ENCODE peak calls at places on chromosomes 13 and 19, in four cellular contexts. I is body of pancreas, C is mucosa of descending colon, V is testis. S is an unnamed sample.

GRCh38 chr19:21838646-21839045 is 2.7 kb upstream of the ZNF43 start:
- DNase-seq in I (no peak), C (no peak), V (no peak), S (no peak)

GRCh38 chr13:77810430-77810829 is 108.2 kb downstream of the EDNRB start:
- DNase-seq in I (no peak), C (no peak), V (no peak), S (no peak)

GRCh38 chr19:38713227-38713649 is 31.0 kb downstream of the CAPN12 start:
- DNase-seq in I (peak; percentile 77), C (no peak), V (peak; percentile 84), S (peak; percentile 93)

GRCh38 chr13:23921451-23921888 is 24.2 kb upstream of the C1QTNF9B start:
- DNase-seq in I (peak; percentile 15), C (peak; percentile 35), V (no peak), S (no peak)

GRCh38 chr13:39148513-39148961 is 110.3 kb downstream of the NHLRC3 start:
- DNase-seq in I (peak; percentile 22), C (no peak), V (no peak), S (no peak)

GRCh38 chr13:32746474-32746873 is 160.2 kb downstream of the PDS5B start:
- DNase-seq in I (no peak), C (no peak), V (no peak), S (no peak)

GRCh38 chr13:21219044-21219381 is 42.6 kb downstream of the MRPL57 start:
- DNase-seq in I (no peak), C (no peak), V (no peak), S (no peak)

GRCh38 chr13:96744665-96745331 is 249.5 kb downstream of the OXGR1 start:
- DNase-seq in I (no peak), C (no peak), V (no peak), S (no peak)

GRCh38 chr13:108643646-108644353 is 14.4 kb downstream of the MYO16 start:
- DNase-seq in I (no peak), C (no peak), V (no peak), S (no peak)

GRCh38 chr19:19659646-19660245 is 3.7 kb downstream of the ATP13A1 start:
- DNase-seq in I (no peak), C (no peak), V (no peak), S (no peak)

GRCh38 chr13:45847554-45848224 is 3.9 kb downstream of the SIAH3 start:
- DNase-seq in I (peak; percentile 46), C (peak; percentile 28), V (no peak), S (peak; percentile 58)

GRCh38 chr13:99178636-99179035 is 22.0 kb upstream of the UBAC2 start:
- DNase-seq in I (no peak), C (no peak), V (no peak), S (peak; percentile 31)

GRCh38 chr19:4505570-4506448 is 12.5 kb downstream of the PLIN4 start:
- DNase-seq in I (no peak), C (no peak), V (no peak), S (no peak)

GRCh38 chr19:42079276-42079669 is 3.3 kb downstream of the ZNF574 start:
- DNase-seq in I (no peak), C (no peak), V (no peak), S (no peak)

GRCh38 chr19:38993271-38993670 is 17.7 kb upstream of the FBXO17 start:
- DNase-seq in I (no peak), C (no peak), V (no peak), S (no peak)

GRCh38 chr13:76489299-76489698 is 396.9 kb downstream of the KCTD12 start:
- DNase-seq in I (no peak), C (no peak), V (no peak), S (no peak)

GRCh38 chr19:44775676-44776240 is 1.9 kb upstream of the CBLC start:
- DNase-seq in I (no peak), C (no peak), V (no peak), S (no peak)

GRCh38 chr19:44779150-44779549 is 1.5 kb downstream of the CBLC start:
- DNase-seq in I (no peak), C (no peak), V (no peak), S (peak; percentile 10)

GRCh38 chr19:44776402-44777096 is 1.1 kb upstream of the CBLC start:
- DNase-seq in I (no peak), C (peak; percentile 98), V (no peak), S (peak; percentile 46)

GRCh38 chr19:44774614-44775013 is 3.1 kb upstream of the CBLC start:
- DNase-seq in I (no peak), C (no peak), V (no peak), S (no peak)

GRCh38 chr19:44777715-44778347 is at the start of gene CBLC:
- DNase-seq in I (peak; percentile 95), C (peak; percentile 94), V (peak; percentile 60), S (peak; percentile 50)
- H3K4me1 ChIP-seq in I (peaks cover 18% of the 10 kb centered on the region), C (peaks cover 19% of the 10 kb centered on the region), V (no peaks in the 10 kb centered on the region), S (no peaks in the 10 kb centered on the region)

DNA sequence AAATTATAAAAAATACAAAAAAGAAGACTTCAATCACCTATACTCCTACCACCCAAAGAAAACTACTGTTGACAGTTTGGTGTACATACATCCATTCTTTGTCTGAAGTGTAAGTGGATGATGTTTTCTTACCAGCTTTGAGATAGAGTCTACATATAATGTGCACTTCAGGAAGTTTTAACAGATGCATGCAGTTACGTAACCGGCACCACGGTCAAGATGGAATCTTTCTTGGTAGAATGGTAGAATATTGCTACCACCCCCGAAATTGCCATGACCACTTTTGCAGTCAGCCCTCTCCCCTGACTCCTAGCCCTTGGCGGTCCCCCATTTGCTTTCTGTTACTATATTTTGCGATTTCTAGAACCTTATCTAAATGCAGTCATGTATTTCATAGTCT is 1.4 kb downstream of the CUL4A start:
- DNase-seq in I (no peak), C (no peak), V (no peak), S (no peak)
- H3K4me1 ChIP-seq in I (peaks cover 58% of the 10 kb centered on the region), C (peaks cover 20% of the 10 kb centered on the region), V (no peaks in the 10 kb centered on the region), S (peaks cover 15% of the 10 kb centered on the region)

GRCh38 chr13:41008349-41008980 is 10.7 kb downstream of the ELF1 start:
- DNase-seq in I (no peak), C (no peak), V (no peak), S (no peak)
- H3K4me1 ChIP-seq in I (peaks cover 67% of the 10 kb centered on the region), C (peaks cover 57% of the 10 kb centered on the region), V (no peaks in the 10 kb centered on the region), S (peaks cover 2% of the 10 kb centered on the region)

GRCh38 chr19:55677572-55678028 is 2.6 kb downstream of the EPN1 start:
- DNase-seq in I (peak; percentile 64), C (no peak), V (no peak), S (no peak)

GRCh38 chr19:55678121-55678671 is 3.2 kb downstream of the EPN1 start:
- DNase-seq in I (peak; percentile 70), C (peak; percentile 59), V (no peak), S (peak; percentile 78)

GRCh38 chr19:55681131-55682087 is 6.4 kb downstream of the EPN1 start:
- DNase-seq in I (no peak), C (no peak), V (peak; percentile 63), S (no peak)

GRCh38 chr19:55680339-55681130 is 5.5 kb downstream of the EPN1 start:
- DNase-seq in I (no peak), C (no peak), V (peak; percentile 39), S (no peak)

DNA sequence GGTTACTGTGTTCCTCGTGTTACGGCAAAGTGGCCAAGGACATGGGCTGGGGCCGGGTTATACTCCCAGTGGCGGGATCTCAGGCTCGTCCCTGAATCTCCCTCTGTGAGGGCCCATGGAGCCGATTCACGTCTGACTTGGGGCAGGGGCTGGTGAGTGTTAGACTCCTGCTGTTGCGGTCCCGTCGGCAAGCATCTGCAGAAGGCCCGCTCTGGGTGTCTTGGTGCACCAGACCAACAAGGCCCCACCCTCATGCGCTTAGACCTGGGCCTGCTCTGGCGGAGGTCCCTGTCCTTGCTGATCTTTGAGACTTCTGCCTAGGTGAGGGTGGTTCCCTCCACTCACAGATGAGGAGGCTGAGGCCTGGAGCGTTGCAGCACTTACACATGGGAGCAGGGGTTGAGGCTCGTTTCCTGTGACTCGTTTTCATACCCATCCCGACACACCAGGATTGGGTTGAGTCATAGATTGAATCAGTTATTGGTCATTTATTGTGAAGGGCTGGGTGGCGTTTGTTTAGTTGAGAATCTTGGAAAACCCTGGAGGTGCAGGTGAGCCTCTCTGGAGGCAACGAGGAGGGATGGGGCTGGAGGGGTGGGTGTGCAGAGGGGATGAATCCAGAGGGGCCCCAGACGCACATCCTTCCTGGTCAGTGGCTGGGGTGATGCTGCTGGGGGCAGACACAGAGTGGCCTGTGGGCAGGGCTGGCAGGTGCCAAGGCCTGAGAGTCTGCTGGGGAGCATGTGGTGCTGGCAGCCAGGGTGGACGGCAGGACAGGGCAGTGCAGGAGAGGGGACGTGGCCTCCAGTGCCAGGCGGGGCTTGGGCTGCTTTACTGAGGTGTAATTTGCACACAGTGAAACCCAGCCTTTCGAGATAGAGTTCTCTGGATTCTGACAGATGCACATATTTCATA is 4.6 kb downstream of the EPN1 start:
- DNase-seq in I (no peak), C (no peak), V (no peak), S (peak; percentile 62)
- H3K4me1 ChIP-seq in I (peaks cover 87% of the 10 kb centered on the region), C (peaks cover 59% of the 10 kb centered on the region), V (peaks cover 61% of the 10 kb centered on the region), S (peaks cover 5% of the 10 kb centered on the region)